ENCODE peak calls at places on chromosomes 1 and 21, in seven cellular contexts. One of them, this sample, is unnamed.

GRCh38 chr1:17878837-17879236 is 123.7 kb downstream of the ACTL8 start:
- DNase-seq in IMR-90: peak; percentile 90
- DNase-seq in effector memory CD4-positive, alpha-beta T cell: no peak
- DNase-seq in cardiac muscle cell: no peak
- DNase-seq in spleen: peak; percentile 3
- DNase-seq in neuronal stem cell: no peak
- DNase-seq in breast epithelium: no peak
- DNase-seq in this sample: no peak

GRCh38 chr1:247373721-247374141 is 42.1 kb upstream of the ZNF496 start:
- DNase-seq in IMR-90: peak; percentile 32
- DNase-seq in effector memory CD4-positive, alpha-beta T cell: peak; percentile 25
- DNase-seq in cardiac muscle cell: peak; percentile 50
- DNase-seq in spleen: peak; percentile 82
- DNase-seq in neuronal stem cell: peak; percentile 30
- DNase-seq in breast epithelium: no peak
- DNase-seq in this sample: peak; percentile 42

GRCh38 chr1:194076646-194077045 is 890.2 kb upstream of the B3GALT2 start:
- DNase-seq in IMR-90: peak; percentile 66
- DNase-seq in effector memory CD4-positive, alpha-beta T cell: no peak
- DNase-seq in cardiac muscle cell: no peak
- DNase-seq in spleen: no peak
- DNase-seq in neuronal stem cell: no peak
- DNase-seq in breast epithelium: no peak
- DNase-seq in this sample: peak; percentile 60

GRCh38 chr1:241525026-241525425 is 5.5 kb upstream of the FH start:
- DNase-seq in IMR-90: no peak
- DNase-seq in effector memory CD4-positive, alpha-beta T cell: no peak
- DNase-seq in cardiac muscle cell: no peak
- DNase-seq in spleen: no peak
- DNase-seq in neuronal stem cell: no peak
- DNase-seq in breast epithelium: no peak
- DNase-seq in this sample: no peak

GRCh38 chr1:117897551-117897950 is 31.9 kb downstream of the GDAP2 start:
- DNase-seq in IMR-90: peak; percentile 50
- DNase-seq in effector memory CD4-positive, alpha-beta T cell: no peak
- DNase-seq in cardiac muscle cell: no peak
- DNase-seq in spleen: no peak
- DNase-seq in neuronal stem cell: no peak
- DNase-seq in breast epithelium: no peak
- DNase-seq in this sample: peak; percentile 64

GRCh38 chr1:10084045-10084444 is 51.3 kb downstream of the UBE4B start:
- DNase-seq in IMR-90: no peak
- DNase-seq in effector memory CD4-positive, alpha-beta T cell: no peak
- DNase-seq in cardiac muscle cell: no peak
- DNase-seq in spleen: no peak
- DNase-seq in neuronal stem cell: no peak
- DNase-seq in breast epithelium: no peak
- DNase-seq in this sample: no peak

GRCh38 chr1:43956234-43956633 is 9.5 kb downstream of the IPO13 start:
- DNase-seq in IMR-90: no peak
- DNase-seq in effector memory CD4-positive, alpha-beta T cell: no peak
- DNase-seq in cardiac muscle cell: no peak
- DNase-seq in spleen: no peak
- DNase-seq in neuronal stem cell: no peak
- DNase-seq in breast epithelium: no peak
- DNase-seq in this sample: no peak

GRCh38 chr1:226584164-226584563 is 35.6 kb downstream of the STUM start:
- DNase-seq in IMR-90: no peak
- DNase-seq in effector memory CD4-positive, alpha-beta T cell: no peak
- DNase-seq in cardiac muscle cell: no peak
- DNase-seq in spleen: peak; percentile 35
- DNase-seq in neuronal stem cell: no peak
- DNase-seq in breast epithelium: no peak
- DNase-seq in this sample: no peak

GRCh38 chr1:243507001-243507671 is 251.3 kb downstream of the SDCCAG8 start:
- DNase-seq in IMR-90: peak; percentile 66
- DNase-seq in effector memory CD4-positive, alpha-beta T cell: no peak
- DNase-seq in cardiac muscle cell: no peak
- DNase-seq in spleen: no peak
- DNase-seq in neuronal stem cell: no peak
- DNase-seq in breast epithelium: no peak
- DNase-seq in this sample: no peak

GRCh38 chr1:45607407-45608074 is 16.3 kb downstream of the CCDC17 start:
- DNase-seq in IMR-90: no peak
- DNase-seq in effector memory CD4-positive, alpha-beta T cell: no peak
- DNase-seq in cardiac muscle cell: no peak
- DNase-seq in spleen: no peak
- DNase-seq in neuronal stem cell: no peak
- DNase-seq in breast epithelium: no peak
- DNase-seq in this sample: no peak

GRCh38 chr1:63789856-63790605 is 16.2 kb downstream of the ROR1 start:
- DNase-seq in IMR-90: no peak
- DNase-seq in effector memory CD4-positive, alpha-beta T cell: no peak
- DNase-seq in cardiac muscle cell: no peak
- DNase-seq in spleen: no peak
- DNase-seq in neuronal stem cell: no peak
- DNase-seq in breast epithelium: no peak
- DNase-seq in this sample: no peak

GRCh38 chr1:63792152-63792551 is 18.3 kb downstream of the ROR1 start:
- DNase-seq in IMR-90: no peak
- DNase-seq in effector memory CD4-positive, alpha-beta T cell: no peak
- DNase-seq in cardiac muscle cell: peak; percentile 62
- DNase-seq in spleen: no peak
- DNase-seq in neuronal stem cell: no peak
- DNase-seq in breast epithelium: no peak
- DNase-seq in this sample: no peak

GRCh38 chr1:63787875-63788274 is 14.1 kb downstream of the ROR1 start:
- DNase-seq in IMR-90: no peak
- DNase-seq in effector memory CD4-positive, alpha-beta T cell: no peak
- DNase-seq in cardiac muscle cell: peak; percentile 29
- DNase-seq in spleen: no peak
- DNase-seq in neuronal stem cell: no peak
- DNase-seq in breast epithelium: no peak
- DNase-seq in this sample: no peak

GRCh38 chr1:63793741-63794240 is 20.0 kb downstream of the ROR1 start:
- DNase-seq in IMR-90: no peak
- DNase-seq in effector memory CD4-positive, alpha-beta T cell: no peak
- DNase-seq in cardiac muscle cell: no peak
- DNase-seq in spleen: no peak
- DNase-seq in neuronal stem cell: no peak
- DNase-seq in breast epithelium: no peak
- DNase-seq in this sample: no peak

GRCh38 chr1:63790989-63791388 is 17.2 kb downstream of the ROR1 start:
- DNase-seq in IMR-90: no peak
- DNase-seq in effector memory CD4-positive, alpha-beta T cell: no peak
- DNase-seq in cardiac muscle cell: no peak
- DNase-seq in spleen: no peak
- DNase-seq in neuronal stem cell: no peak
- DNase-seq in breast epithelium: no peak
- DNase-seq in this sample: no peak
- H3K4me3 ChIP-seq in IMR-90: no peak overlapping the region
- H3K4me3 ChIP-seq in effector memory CD4-positive, alpha-beta T cell: no peak overlapping the region
- H3K4me3 ChIP-seq in cardiac muscle cell: no peak overlapping the region
- H3K4me3 ChIP-seq in spleen: no peak overlapping the region
- H3K4me3 ChIP-seq in neuronal stem cell: no peak overlapping the region
- H3K4me3 ChIP-seq in breast epithelium: no peak overlapping the region
- H3K4me3 ChIP-seq in this sample: no peak overlapping the region

GRCh38 chr1:57633055-57633454 is 209.2 kb upstream of the DAB1 start:
- DNase-seq in IMR-90: no peak
- DNase-seq in effector memory CD4-positive, alpha-beta T cell: no peak
- DNase-seq in cardiac muscle cell: no peak
- DNase-seq in spleen: no peak
- DNase-seq in neuronal stem cell: no peak
- DNase-seq in breast epithelium: no peak
- DNase-seq in this sample: no peak
- H3K27ac ChIP-seq in IMR-90: no peak overlapping the region
- H3K27ac ChIP-seq in effector memory CD4-positive, alpha-beta T cell: no peak overlapping the region
- H3K27ac ChIP-seq in cardiac muscle cell: no peak overlapping the region
- H3K27ac ChIP-seq in spleen: no peak overlapping the region
- H3K27ac ChIP-seq in neuronal stem cell: no peak overlapping the region
- H3K27ac ChIP-seq in breast epithelium: no peak overlapping the region
- H3K27ac ChIP-seq in this sample: no peak overlapping the region

GRCh38 chr1:244858357-244858756 is 6.0 kb downstream of the HNRNPU start:
- DNase-seq in IMR-90: no peak
- DNase-seq in effector memory CD4-positive, alpha-beta T cell: no peak
- DNase-seq in cardiac muscle cell: no peak
- DNase-seq in spleen: no peak
- DNase-seq in neuronal stem cell: no peak
- DNase-seq in breast epithelium: no peak
- DNase-seq in this sample: no peak

GRCh38 chr1:244860914-244861610 is 3.3 kb downstream of the HNRNPU start:
- DNase-seq in IMR-90: no peak
- DNase-seq in effector memory CD4-positive, alpha-beta T cell: no peak
- DNase-seq in cardiac muscle cell: no peak
- DNase-seq in spleen: no peak
- DNase-seq in neuronal stem cell: no peak
- DNase-seq in breast epithelium: no peak
- DNase-seq in this sample: no peak

GRCh38 chr1:244861683-244862082 is 2.7 kb downstream of the HNRNPU start:
- DNase-seq in IMR-90: no peak
- DNase-seq in effector memory CD4-positive, alpha-beta T cell: no peak
- DNase-seq in cardiac muscle cell: no peak
- DNase-seq in spleen: no peak
- DNase-seq in neuronal stem cell: no peak
- DNase-seq in breast epithelium: no peak
- DNase-seq in this sample: no peak

GRCh38 chr1:244862354-244862698 is 2.0 kb downstream of the HNRNPU start:
- DNase-seq in IMR-90: no peak
- DNase-seq in effector memory CD4-positive, alpha-beta T cell: no peak
- DNase-seq in cardiac muscle cell: no peak
- DNase-seq in spleen: no peak
- DNase-seq in neuronal stem cell: no peak
- DNase-seq in breast epithelium: no peak
- DNase-seq in this sample: no peak

DNA sequence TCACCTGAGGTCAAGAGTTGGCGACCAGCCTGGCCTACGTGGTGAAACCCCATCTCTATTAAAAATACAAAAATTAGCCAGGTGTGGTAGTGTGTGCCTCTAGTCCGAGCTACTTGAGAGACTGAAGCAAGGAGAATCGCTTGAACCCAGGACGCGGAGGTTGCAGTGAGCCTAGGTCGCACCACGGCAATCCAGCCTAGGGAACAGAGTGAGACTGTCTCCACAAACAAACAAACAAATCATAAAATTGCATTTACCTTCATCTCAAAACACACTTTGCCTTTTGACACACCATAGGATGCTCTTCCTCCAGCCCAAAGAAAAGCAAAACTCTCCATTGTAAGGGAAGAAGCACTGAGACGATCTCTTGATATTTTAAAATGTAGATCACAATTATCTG is 4.3 kb downstream of the HNRNPU start:
- DNase-seq in IMR-90: no peak
- DNase-seq in effector memory CD4-positive, alpha-beta T cell: no peak
- DNase-seq in cardiac muscle cell: no peak
- DNase-seq in spleen: no peak
- DNase-seq in neuronal stem cell: no peak
- DNase-seq in breast epithelium: no peak
- DNase-seq in this sample: no peak
- H3K4me3 ChIP-seq in IMR-90: no peak overlapping the region
- H3K4me3 ChIP-seq in effector memory CD4-positive, alpha-beta T cell: no peak overlapping the region
- H3K4me3 ChIP-seq in cardiac muscle cell: peak overlapping the region; percentile 90
- H3K4me3 ChIP-seq in spleen: no peak overlapping the region
- H3K4me3 ChIP-seq in neuronal stem cell: peak overlapping the region; percentile 7
- H3K4me3 ChIP-seq in breast epithelium: peak overlapping the region; percentile 99
- H3K4me3 ChIP-seq in this sample: no peak overlapping the region

DNA sequence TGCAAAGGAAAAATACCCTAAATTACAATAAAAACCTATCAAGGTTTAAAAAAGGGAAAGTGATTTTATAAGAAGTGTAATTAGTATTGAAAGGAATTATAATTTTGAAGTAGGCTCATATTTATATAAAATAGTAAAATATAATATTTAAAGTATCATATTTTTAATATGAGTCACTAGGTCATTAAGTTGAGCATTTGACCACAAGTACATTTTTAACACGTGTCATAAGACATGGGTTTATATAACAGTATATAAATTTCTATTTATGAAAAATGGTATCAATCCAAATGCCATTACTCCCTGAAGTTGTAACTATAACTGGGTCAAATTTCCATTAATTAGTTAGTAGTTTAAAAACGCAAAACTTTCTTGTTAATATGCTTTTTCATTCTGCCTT is 365.9 kb downstream of the COL11A1 start:
- DNase-seq in IMR-90: peak; percentile 3
- DNase-seq in effector memory CD4-positive, alpha-beta T cell: no peak
- DNase-seq in cardiac muscle cell: no peak
- DNase-seq in spleen: no peak
- DNase-seq in neuronal stem cell: no peak
- DNase-seq in breast epithelium: no peak
- DNase-seq in this sample: no peak
- H3K27ac ChIP-seq in IMR-90: no peak overlapping the region
- H3K27ac ChIP-seq in effector memory CD4-positive, alpha-beta T cell: no peak overlapping the region
- H3K27ac ChIP-seq in cardiac muscle cell: no peak overlapping the region
- H3K27ac ChIP-seq in spleen: no peak overlapping the region
- H3K27ac ChIP-seq in neuronal stem cell: no peak overlapping the region
- H3K27ac ChIP-seq in breast epithelium: no peak overlapping the region
- H3K27ac ChIP-seq in this sample: no peak overlapping the region

GRCh38 chr21:33949516-33950424 is 34.2 kb upstream of the ATP5PO start:
- DNase-seq in IMR-90: no peak
- DNase-seq in effector memory CD4-positive, alpha-beta T cell: peak; percentile 49
- DNase-seq in cardiac muscle cell: no peak
- DNase-seq in spleen: no peak
- DNase-seq in neuronal stem cell: no peak
- DNase-seq in breast epithelium: no peak
- DNase-seq in this sample: no peak

GRCh38 chr21:33945652-33946270 is 30.2 kb upstream of the ATP5PO start:
- DNase-seq in IMR-90: no peak
- DNase-seq in effector memory CD4-positive, alpha-beta T cell: no peak
- DNase-seq in cardiac muscle cell: no peak
- DNase-seq in spleen: no peak
- DNase-seq in neuronal stem cell: no peak
- DNase-seq in breast epithelium: no peak
- DNase-seq in this sample: no peak

GRCh38 chr21:33948096-33948950 is 32.7 kb upstream of the ATP5PO start:
- DNase-seq in IMR-90: peak; percentile 30
- DNase-seq in effector memory CD4-positive, alpha-beta T cell: peak; percentile 79
- DNase-seq in cardiac muscle cell: peak; percentile 82
- DNase-seq in spleen: peak; percentile 90
- DNase-seq in neuronal stem cell: peak; percentile 78
- DNase-seq in breast epithelium: peak; percentile 71
- DNase-seq in this sample: no peak

GRCh38 chr21:33948951-33949444 is 33.4 kb upstream of the ATP5PO start:
- DNase-seq in IMR-90: no peak
- DNase-seq in effector memory CD4-positive, alpha-beta T cell: no peak
- DNase-seq in cardiac muscle cell: no peak
- DNase-seq in spleen: no peak
- DNase-seq in neuronal stem cell: no peak
- DNase-seq in breast epithelium: no peak
- DNase-seq in this sample: no peak

GRCh38 chr21:33947451-33948095 is 32.0 kb upstream of the ATP5PO start:
- DNase-seq in IMR-90: peak; percentile 98
- DNase-seq in effector memory CD4-positive, alpha-beta T cell: peak; percentile 80
- DNase-seq in cardiac muscle cell: peak; percentile 78
- DNase-seq in spleen: no peak
- DNase-seq in neuronal stem cell: peak; percentile 89
- DNase-seq in breast epithelium: peak; percentile 93
- DNase-seq in this sample: peak; percentile 97
- H3K4me3 ChIP-seq in IMR-90: peak overlapping the region; percentile 27
- H3K4me3 ChIP-seq in effector memory CD4-positive, alpha-beta T cell: no peak overlapping the region
- H3K4me3 ChIP-seq in cardiac muscle cell: no peak overlapping the region
- H3K4me3 ChIP-seq in spleen: no peak overlapping the region
- H3K4me3 ChIP-seq in neuronal stem cell: peak overlapping the region; percentile 30
- H3K4me3 ChIP-seq in breast epithelium: peak overlapping the region; percentile 45
- H3K4me3 ChIP-seq in this sample: peak overlapping the region; percentile 38